ENCODE peak calls at places on chromosomes 2 and 18, in seven cellular contexts. X is IMR-90, N is breast epithelium, G is esophagus muscularis mucosa, C is GM12878, R is ovary, I is stomach. T is an unnamed sample.

GRCh38 chr18:5964996-5965395 is 69.7 kb upstream of the TMEM200C start:
- DNase-seq in G (no peak), R (no peak), C (no peak), N (no peak), I (no peak), X (no peak), T (no peak)

GRCh38 chr18:23138470-23138869 is 3.2 kb downstream of the CABLES1 start:
- DNase-seq in I (peak; percentile 72), X (no peak), C (no peak), G (no peak), N (peak; percentile 28), R (no peak), T (no peak)

GRCh38 chr2:26455801-26456700 is 21.9 kb downstream of the OTOF start:
- DNase-seq in N (peak; percentile 47), I (peak; percentile 41), C (no peak), G (no peak), R (no peak), X (no peak), T (no peak)

GRCh38 chr18:51236225-51236624 is 38.7 kb upstream of the MEX3C start:
- DNase-seq in G (no peak), I (no peak), X (peak; percentile 13), N (no peak), R (no peak), C (no peak), T (peak; percentile 44)

GRCh38 chr18:9869713-9870430 is 15.9 kb upstream of the TXNDC2 start:
- DNase-seq in N (no peak), I (no peak), G (no peak), X (peak; percentile 64), R (peak; percentile 49), C (peak; percentile 30), T (peak; percentile 43)

GRCh38 chr2:128291161-128291843 is 27.4 kb downstream of the HS6ST1 start:
- DNase-seq in C (no peak), N (no peak), X (no peak), R (no peak), I (no peak), G (no peak), T (no peak)

GRCh38 chr2:23513881-23514793 is 129.2 kb downstream of the KLHL29 start:
- DNase-seq in G (no peak), R (no peak), X (no peak), N (no peak), C (no peak), I (no peak), T (no peak)

GRCh38 chr2:124778076-124778475 is 753.0 kb downstream of the CNTNAP5 start:
- DNase-seq in N (no peak), G (no peak), C (no peak), I (no peak), X (peak; percentile 46), R (no peak), T (no peak)

GRCh38 chr2:102186676-102187190 is at the start of gene IL1RL2:
- DNase-seq in N (peak; percentile 61), I (peak; percentile 57), C (no peak), X (no peak), R (no peak), G (no peak), T (no peak)

GRCh38 chr2:136527560-136527959 is 237.8 kb upstream of the THSD7B start:
- DNase-seq in I (no peak), X (no peak), C (no peak), R (no peak), N (no peak), G (no peak), T (no peak)

GRCh38 chr2:174125151-174125550 is 123.2 kb downstream of the OLA1 start:
- DNase-seq in N (no peak), X (no peak), C (no peak), I (no peak), R (no peak), G (no peak), T (no peak)

GRCh38 chr2:47512581-47513083 is 109.7 kb downstream of the MSH2 start:
- DNase-seq in X (peak; percentile 64), I (no peak), R (no peak), C (no peak), N (no peak), G (no peak), T (peak; percentile 73)

GRCh38 chr2:195628666-195629065 is 28.4 kb upstream of the SLC39A10 start:
- DNase-seq in C (no peak), X (no peak), G (no peak), I (no peak), R (no peak), N (no peak), T (no peak)

GRCh38 chr2:187768995-187769394 is 214.8 kb upstream of the TFPI start:
- DNase-seq in C (no peak), X (no peak), N (no peak), R (no peak), G (no peak), I (no peak), T (no peak)

GRCh38 chr2:187775196-187775595 is 221.0 kb upstream of the TFPI start:
- DNase-seq in N (no peak), I (no peak), R (no peak), G (no peak), C (no peak), X (no peak), T (no peak)

GRCh38 chr2:187775651-187776050 is 221.4 kb upstream of the TFPI start:
- DNase-seq in C (no peak), N (no peak), I (no peak), G (no peak), X (peak; percentile 15), R (no peak), T (no peak)

GRCh38 chr2:187769437-187769836 is 215.2 kb upstream of the TFPI start:
- DNase-seq in N (no peak), I (no peak), C (no peak), R (no peak), G (no peak), X (no peak), T (no peak)

GRCh38 chr2:187774551-187775071 is 220.4 kb upstream of the TFPI start:
- DNase-seq in G (no peak), R (no peak), N (no peak), I (no peak), X (peak; percentile 62), C (no peak), T (no peak)
- TF ChIP-seq POLR2A in G (no peak), R (no peak), N (no peak), I (no peak), X (no peak), C (no peak), T (no peak)

DNA sequence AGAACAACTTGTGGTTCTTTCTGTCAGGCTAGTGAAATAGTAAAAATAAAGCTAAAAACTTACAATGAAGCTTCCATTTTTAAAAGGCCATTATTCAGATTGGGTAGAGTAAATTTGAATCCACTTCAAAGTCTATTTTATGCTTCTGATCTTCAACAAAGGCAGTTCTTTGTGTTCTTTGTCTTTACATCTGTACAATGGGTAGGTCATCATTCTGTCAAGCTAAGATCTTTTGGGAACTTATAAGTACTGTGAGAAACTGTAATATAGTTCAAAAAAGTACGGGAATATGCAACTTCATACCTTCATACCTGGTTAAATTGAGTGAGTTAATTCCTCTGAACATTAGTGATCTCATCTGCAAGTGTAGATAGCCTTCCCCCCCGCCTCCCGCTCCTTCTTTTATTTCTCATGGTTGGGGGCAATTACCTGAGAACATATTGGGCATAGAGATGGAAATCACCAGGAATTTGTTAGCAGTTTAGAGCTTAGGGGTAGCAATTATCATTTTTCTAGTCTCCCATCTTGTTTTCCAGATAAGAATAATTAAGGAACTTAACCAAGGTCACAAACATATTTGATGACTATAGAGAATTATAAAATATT is 9.7 kb downstream of the CNOT9 start:
- DNase-seq in X (no peak), C (no peak), G (no peak), N (no peak), I (no peak), R (no peak), T (no peak)
- TF ChIP-seq POLR2A in X (no peak), C (no peak), G (no peak), N (no peak), I (no peak), R (no peak), T (no peak)

GRCh38 chr2:240435457-240435954 is at the start of gene GPC1:
- DNase-seq in N (no peak), I (peak; percentile 74), G (no peak), X (peak; percentile 76), R (peak; percentile 81), C (no peak), T (peak; percentile 82)
- TF ChIP-seq POLR2A in N (no peak), I (no peak), G (no peak), X (peak; percentile 74), R (peak; percentile 24), C (no peak), T (peak; percentile 58)

GRCh38 chr2:237685408-237685807 is 58.0 kb downstream of the LRRFIP1 start:
- DNase-seq in R (no peak), I (no peak), X (no peak), G (no peak), N (no peak), C (no peak), T (no peak)

GRCh38 chr2:237689569-237690131 is 62.3 kb downstream of the LRRFIP1 start:
- DNase-seq in X (no peak), R (no peak), I (peak; percentile 76), N (no peak), C (no peak), G (no peak), T (no peak)

GRCh38 chr2:237686659-237687136 is 59.3 kb downstream of the LRRFIP1 start:
- DNase-seq in I (no peak), C (no peak), X (peak; percentile 43), G (no peak), N (no peak), R (no peak), T (no peak)

GRCh38 chr2:237688081-237688480 is 60.7 kb downstream of the LRRFIP1 start:
- DNase-seq in I (no peak), N (no peak), R (no peak), X (no peak), G (no peak), C (no peak), T (no peak)

DNA sequence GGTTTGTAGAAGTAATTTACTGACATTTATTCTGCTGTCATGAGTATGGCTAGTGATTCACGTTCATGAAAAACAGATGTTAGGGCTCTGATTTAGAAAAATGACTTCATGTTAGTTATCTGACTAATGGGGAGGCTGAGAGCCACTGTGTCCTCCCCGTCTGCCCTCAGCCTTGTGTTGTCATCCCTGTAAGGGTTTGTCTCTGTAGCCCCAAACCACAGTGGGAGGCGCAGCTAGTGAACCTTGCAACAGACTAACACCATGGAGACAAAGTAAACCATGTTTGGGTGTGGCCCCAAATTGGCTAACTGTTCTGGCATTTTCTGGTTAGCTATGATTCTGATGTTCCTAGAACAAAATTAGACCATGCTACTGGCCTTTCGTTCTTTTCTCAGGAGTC is 60.3 kb downstream of the LRRFIP1 start:
- DNase-seq in C (no peak), I (peak; percentile 67), X (peak; percentile 99), G (peak; percentile 98), N (no peak), R (peak; percentile 70), T (peak; percentile 87)
- TF ChIP-seq POLR2A in C (no peak), I (no peak), X (no peak), G (no peak), N (no peak), R (peak; percentile 26), T (no peak)